ENCODE peak calls at places on chromosomes 16 and 17, in four cellular contexts. One of them, this sample, is unnamed. For H3K4me1 and H3K36me3, the result is how much of the 10 kb centered on the place peaks cover.

GRCh38 chr17:62968445-62968923 is 2.4 kb downstream of the TANC2 start:
- DNase-seq in neural progenitor cell: peak
- DNase-seq in endodermal cell: peak
- DNase-seq in tibial artery: peak
- DNase-seq in this sample: peak

GRCh38 chr16:12815361-12815760 is 11.7 kb upstream of the CPPED1 start:
- DNase-seq in neural progenitor cell: no peak
- DNase-seq in endodermal cell: no peak
- DNase-seq in tibial artery: no peak
- DNase-seq in this sample: no peak

GRCh38 chr17:12664894-12665262 is 812 bp upstream of the MYOCD start:
- DNase-seq in neural progenitor cell: peak
- DNase-seq in endodermal cell: peak
- DNase-seq in tibial artery: no peak
- DNase-seq in this sample: no peak

GRCh38 chr16:87226926-87227650 is 90.1 kb downstream of the C16orf95 start:
- DNase-seq in neural progenitor cell: no peak
- DNase-seq in endodermal cell: no peak
- DNase-seq in tibial artery: no peak
- DNase-seq in this sample: no peak

GRCh38 chr17:4559139-4559791 is 1.1 kb downstream of the GGT6 start:
- DNase-seq in neural progenitor cell: no peak
- DNase-seq in endodermal cell: no peak
- DNase-seq in tibial artery: no peak
- DNase-seq in this sample: no peak

GRCh38 chr16:77589071-77589755 is 133.1 kb upstream of the NUDT7 start:
- DNase-seq in neural progenitor cell: no peak
- DNase-seq in endodermal cell: no peak
- DNase-seq in tibial artery: no peak
- DNase-seq in this sample: no peak

GRCh38 chr16:86732621-86733297 is 154.4 kb downstream of the FOXL1 start:
- DNase-seq in neural progenitor cell: peak
- DNase-seq in endodermal cell: peak
- DNase-seq in tibial artery: no peak
- DNase-seq in this sample: peak

GRCh38 chr17:4721203-4722135 is 9.8 kb upstream of the MED11 start:
- DNase-seq in neural progenitor cell: no peak
- DNase-seq in endodermal cell: peak
- DNase-seq in tibial artery: no peak
- DNase-seq in this sample: no peak

GRCh38 chr16:10168258-10168657 is 14.0 kb downstream of the GRIN2A start:
- DNase-seq in neural progenitor cell: no peak
- DNase-seq in endodermal cell: no peak
- DNase-seq in tibial artery: no peak
- DNase-seq in this sample: no peak

GRCh38 chr17:48545539-48545938 is 630 bp upstream of the HOXB2 start:
- DNase-seq in neural progenitor cell: peak
- DNase-seq in endodermal cell: no peak
- DNase-seq in tibial artery: no peak
- DNase-seq in this sample: no peak

GRCh38 chr17:13582776-13583414 is 18.8 kb downstream of the HS3ST3A1 start:
- DNase-seq in neural progenitor cell: no peak
- DNase-seq in endodermal cell: no peak
- DNase-seq in tibial artery: no peak
- DNase-seq in this sample: no peak

GRCh38 chr16:85398688-85399582 is 214.2 kb upstream of the GSE1 start:
- DNase-seq in neural progenitor cell: no peak
- DNase-seq in endodermal cell: no peak
- DNase-seq in tibial artery: peak
- DNase-seq in this sample: no peak

GRCh38 chr17:7034955-7035590 is 742 bp upstream of the SLC16A13 start:
- DNase-seq in neural progenitor cell: no peak
- DNase-seq in endodermal cell: no peak
- DNase-seq in tibial artery: no peak
- DNase-seq in this sample: no peak

GRCh38 chr17:67824735-67825626 is at the start of gene BPTF:
- DNase-seq in neural progenitor cell: peak
- DNase-seq in endodermal cell: peak
- DNase-seq in tibial artery: peak
- DNase-seq in this sample: peak

GRCh38 chr16:70706948-70707465 is 21.2 kb upstream of the MTSS2 start:
- DNase-seq in neural progenitor cell: no peak
- DNase-seq in endodermal cell: no peak
- DNase-seq in tibial artery: no peak
- DNase-seq in this sample: no peak

GRCh38 chr16:3017806-3018506 is at the start of gene CLDN6:
- DNase-seq in neural progenitor cell: peak
- DNase-seq in endodermal cell: peak
- DNase-seq in tibial artery: no peak
- DNase-seq in this sample: peak

GRCh38 chr17:33560165-33560564 is 267.1 kb upstream of the ASIC2 start:
- DNase-seq in neural progenitor cell: no peak
- DNase-seq in endodermal cell: no peak
- DNase-seq in tibial artery: no peak
- DNase-seq in this sample: no peak

GRCh38 chr16:8862309-8863130 is 6.3 kb downstream of the CARHSP1 start:
- DNase-seq in neural progenitor cell: no peak
- DNase-seq in endodermal cell: no peak
- DNase-seq in tibial artery: no peak
- DNase-seq in this sample: no peak

GRCh38 chr16:8863594-8864424 is 5.0 kb downstream of the CARHSP1 start:
- DNase-seq in neural progenitor cell: peak
- DNase-seq in endodermal cell: peak
- DNase-seq in tibial artery: no peak
- DNase-seq in this sample: no peak

GRCh38 chr16:8865145-8865882 is 3.5 kb downstream of the CARHSP1 start:
- DNase-seq in neural progenitor cell: no peak
- DNase-seq in endodermal cell: no peak
- DNase-seq in tibial artery: no peak
- DNase-seq in this sample: no peak

GRCh38 chr16:8866118-8866883 is 2.5 kb downstream of the CARHSP1 start:
- DNase-seq in neural progenitor cell: peak
- DNase-seq in endodermal cell: peak
- DNase-seq in tibial artery: peak
- DNase-seq in this sample: peak

GRCh38 chr16:8864480-8864879 is 4.3 kb downstream of the CARHSP1 start:
- DNase-seq in neural progenitor cell: no peak
- DNase-seq in endodermal cell: no peak
- DNase-seq in tibial artery: no peak
- DNase-seq in this sample: no peak
- H3K4me1 ChIP-seq in neural progenitor cell: under half
- H3K4me1 ChIP-seq in endodermal cell: under half
- H3K4me1 ChIP-seq in tibial artery: half or more
- H3K4me1 ChIP-seq in this sample: under half

GRCh38 chr16:88645455-88645854 is 5.4 kb downstream of the CYBA start:
- DNase-seq in neural progenitor cell: no peak
- DNase-seq in endodermal cell: no peak
- DNase-seq in tibial artery: no peak
- DNase-seq in this sample: no peak
- H3K36me3 ChIP-seq in neural progenitor cell: under half
- H3K36me3 ChIP-seq in endodermal cell: under half
- H3K36me3 ChIP-seq in tibial artery: under half
- H3K36me3 ChIP-seq in this sample: under half

GRCh38 chr16:53056528-53056881 is 1.7 kb downstream of the CHD9 start:
- DNase-seq in neural progenitor cell: no peak
- DNase-seq in endodermal cell: no peak
- DNase-seq in tibial artery: peak
- DNase-seq in this sample: no peak
- H3K4me1 ChIP-seq in neural progenitor cell: under half
- H3K4me1 ChIP-seq in endodermal cell: under half
- H3K4me1 ChIP-seq in tibial artery: under half
- H3K4me1 ChIP-seq in this sample: under half

DNA sequence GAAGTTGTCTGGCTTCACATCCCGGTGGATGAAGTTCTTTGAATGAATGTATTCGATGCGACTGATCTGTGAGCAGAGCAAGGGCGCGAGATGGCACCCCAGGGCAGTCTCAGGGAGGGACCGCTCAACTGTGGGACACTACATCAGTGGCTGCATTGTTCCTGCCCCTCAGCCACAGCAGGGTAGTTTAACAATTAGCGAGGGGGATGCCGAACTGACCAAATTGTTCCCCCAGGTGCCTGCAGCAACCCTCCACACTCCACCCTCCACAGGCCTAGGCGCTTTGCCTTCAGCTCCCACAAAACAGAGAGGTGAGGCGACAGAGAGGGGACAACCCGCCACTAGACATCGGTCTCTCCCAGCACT is 20.3 kb downstream of the CSNK1D start:
- DNase-seq in neural progenitor cell: no peak
- DNase-seq in endodermal cell: no peak
- DNase-seq in tibial artery: no peak
- DNase-seq in this sample: no peak
- H3K36me3 ChIP-seq in neural progenitor cell: under half
- H3K36me3 ChIP-seq in endodermal cell: half or more
- H3K36me3 ChIP-seq in tibial artery: half or more
- H3K36me3 ChIP-seq in this sample: half or more

GRCh38 chr17:74595037-74595436 is 3.0 kb upstream of the CD300LD start:
- DNase-seq in neural progenitor cell: no peak
- DNase-seq in endodermal cell: no peak
- DNase-seq in tibial artery: no peak
- DNase-seq in this sample: no peak

GRCh38 chr17:74591503-74591902 is 580 bp downstream of the CD300LD start:
- DNase-seq in neural progenitor cell: no peak
- DNase-seq in endodermal cell: no peak
- DNase-seq in tibial artery: no peak
- DNase-seq in this sample: no peak

DNA sequence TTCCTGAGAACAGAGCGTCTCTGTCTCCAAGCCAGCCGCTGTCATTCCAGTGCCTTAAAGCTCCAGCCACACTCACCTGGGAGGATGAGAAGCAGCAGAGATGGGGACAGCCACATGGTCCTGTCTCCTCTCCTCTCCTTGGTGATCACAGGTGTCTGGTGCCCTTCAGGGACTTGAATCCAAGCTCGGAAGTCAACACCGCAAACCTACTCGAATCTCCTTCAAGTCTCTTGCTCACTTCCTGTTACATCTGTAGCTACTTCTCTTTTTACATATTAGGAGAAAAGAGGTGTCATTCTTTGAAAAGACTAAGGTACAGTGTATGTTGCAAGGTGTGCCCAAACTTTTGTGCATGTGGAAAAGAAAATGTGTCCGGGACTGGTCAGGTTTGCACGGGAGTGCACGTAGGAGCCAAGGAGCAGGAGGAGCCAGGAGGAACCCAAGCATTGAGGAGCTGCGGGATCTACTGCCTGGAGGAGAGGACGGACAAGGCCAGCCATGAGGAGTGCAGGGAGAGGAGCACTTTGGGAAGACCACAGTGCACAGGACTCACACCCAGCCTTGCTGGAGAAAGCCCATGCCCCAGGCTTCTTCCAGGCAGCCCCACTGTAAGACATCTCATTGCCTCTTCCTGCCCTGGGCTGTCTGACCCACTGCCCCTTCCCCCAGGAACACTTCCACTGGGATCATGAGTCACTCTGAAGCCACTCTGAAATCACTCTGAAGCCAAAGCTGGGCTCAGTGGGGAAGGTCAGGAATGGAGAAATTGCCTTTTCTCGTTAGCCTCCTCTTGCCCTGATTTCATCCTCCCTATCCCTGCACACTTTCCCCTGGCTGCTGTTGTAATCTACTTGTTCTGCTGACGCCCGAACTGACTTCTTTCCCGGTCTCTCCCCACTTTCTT is at the start of gene CD300LD:
- DNase-seq in neural progenitor cell: no peak
- DNase-seq in endodermal cell: no peak
- DNase-seq in tibial artery: no peak
- DNase-seq in this sample: no peak
- H3K4me1 ChIP-seq in neural progenitor cell: under half
- H3K4me1 ChIP-seq in endodermal cell: under half
- H3K4me1 ChIP-seq in tibial artery: under half
- H3K4me1 ChIP-seq in this sample: under half

GRCh38 chr17:49618112-49618611 is 42.5 kb downstream of the NXPH3 start:
- DNase-seq in neural progenitor cell: no peak
- DNase-seq in endodermal cell: no peak
- DNase-seq in tibial artery: no peak
- DNase-seq in this sample: no peak

GRCh38 chr17:49612721-49613120 is 37.0 kb downstream of the NXPH3 start:
- DNase-seq in neural progenitor cell: no peak
- DNase-seq in endodermal cell: no peak
- DNase-seq in tibial artery: no peak
- DNase-seq in this sample: no peak

GRCh38 chr17:49610883-49611584 is 35.4 kb downstream of the NXPH3 start:
- DNase-seq in neural progenitor cell: no peak
- DNase-seq in endodermal cell: no peak
- DNase-seq in tibial artery: no peak
- DNase-seq in this sample: no peak

GRCh38 chr17:49616546-49617205 is 41.0 kb downstream of the NXPH3 start:
- DNase-seq in neural progenitor cell: no peak
- DNase-seq in endodermal cell: no peak
- DNase-seq in tibial artery: peak
- DNase-seq in this sample: no peak

GRCh38 chr17:49616086-49616485 is 40.4 kb downstream of the NXPH3 start:
- DNase-seq in neural progenitor cell: peak
- DNase-seq in endodermal cell: no peak
- DNase-seq in tibial artery: no peak
- DNase-seq in this sample: no peak
- H3K36me3 ChIP-seq in neural progenitor cell: under half
- H3K36me3 ChIP-seq in endodermal cell: half or more
- H3K36me3 ChIP-seq in tibial artery: under half
- H3K36me3 ChIP-seq in this sample: under half

GRCh38 chr17:57117798-57118197 is 32.8 kb downstream of the AKAP1 start:
- DNase-seq in neural progenitor cell: no peak
- DNase-seq in endodermal cell: no peak
- DNase-seq in tibial artery: no peak
- DNase-seq in this sample: no peak
- H3K4me1 ChIP-seq in neural progenitor cell: under half
- H3K4me1 ChIP-seq in endodermal cell: under half
- H3K4me1 ChIP-seq in tibial artery: under half
- H3K4me1 ChIP-seq in this sample: under half

GRCh38 chr17:21029515-21029914 is 13.3 kb downstream of the USP22 start:
- DNase-seq in neural progenitor cell: no peak
- DNase-seq in endodermal cell: no peak
- DNase-seq in tibial artery: no peak
- DNase-seq in this sample: no peak

GRCh38 chr17:21028192-21028591 is 14.6 kb downstream of the USP22 start:
- DNase-seq in neural progenitor cell: no peak
- DNase-seq in endodermal cell: no peak
- DNase-seq in tibial artery: no peak
- DNase-seq in this sample: no peak

GRCh38 chr17:21030375-21030774 is 12.4 kb downstream of the USP22 start:
- DNase-seq in neural progenitor cell: no peak
- DNase-seq in endodermal cell: peak
- DNase-seq in tibial artery: no peak
- DNase-seq in this sample: no peak

GRCh38 chr17:21027031-21027430 is 15.8 kb downstream of the USP22 start:
- DNase-seq in neural progenitor cell: no peak
- DNase-seq in endodermal cell: no peak
- DNase-seq in tibial artery: no peak
- DNase-seq in this sample: no peak

GRCh38 chr17:21029032-21029431 is 13.8 kb downstream of the USP22 start:
- DNase-seq in neural progenitor cell: no peak
- DNase-seq in endodermal cell: peak
- DNase-seq in tibial artery: peak
- DNase-seq in this sample: no peak
- H3K36me3 ChIP-seq in neural progenitor cell: under half
- H3K36me3 ChIP-seq in endodermal cell: half or more
- H3K36me3 ChIP-seq in tibial artery: under half
- H3K36me3 ChIP-seq in this sample: half or more